ENCODE peak calls at places on chromosomes 16 and 17, in five cellular contexts. Z, P, L, N and E are unnamed samples. For H3K27me3, the result is how much of the 10 kb centered on the place peaks cover.

GRCh38 chr16:12942861-12943260 is 41.5 kb downstream of the SHISA9 start:
- DNase-seq in Z (no peak), P (no peak), L (no peak), N (no peak), E (no peak)

GRCh38 chr17:75679706-75680201 is 12.6 kb downstream of the SAP30BP start:
- DNase-seq in Z (peak), P (no peak), L (peak), N (no peak), E (no peak)

GRCh38 chr16:8655184-8655717 is 19.2 kb upstream of the ABAT start:
- DNase-seq in Z (peak), P (no peak), L (no peak), N (no peak), E (no peak)

GRCh38 chr17:42667088-42667951 is 8.2 kb downstream of the TUBG2 start:
- DNase-seq in Z (peak), P (peak), L (peak), N (peak), E (no peak)

GRCh38 chr16:52035406-52035805 is 511.5 kb downstream of the TOX3 start:
- DNase-seq in Z (no peak), P (no peak), L (no peak), N (no peak), E (no peak)

GRCh38 chr17:44353656-44354331 is 8.7 kb downstream of the GRN start:
- DNase-seq in Z (no peak), P (no peak), L (no peak), N (no peak), E (no peak)

GRCh38 chr17:13561606-13562270 is 40.0 kb downstream of the HS3ST3A1 start:
- DNase-seq in Z (no peak), P (no peak), L (peak), N (no peak), E (no peak)

GRCh38 chr17:15335446-15335845 is 6.0 kb downstream of the TEKT3 start:
- DNase-seq in Z (no peak), P (no peak), L (no peak), N (no peak), E (no peak)

GRCh38 chr16:30983289-30983889 is 1.6 kb upstream of the HSD3B7 start:
- DNase-seq in Z (no peak), P (no peak), L (no peak), N (no peak), E (no peak)

GRCh38 chr17:8067806-8068205 is 19.7 kb downstream of the ALOX12B start:
- DNase-seq in Z (no peak), P (no peak), L (no peak), N (no peak), E (no peak)

GRCh38 chr16:75264531-75264998 is 13.1 kb upstream of the BCAR1 start:
- DNase-seq in Z (no peak), P (no peak), L (peak), N (no peak), E (peak)

GRCh38 chr17:5775098-5775497 is 190.8 kb upstream of the NLRP1 start:
- DNase-seq in Z (no peak), P (no peak), L (no peak), N (no peak), E (no peak)

GRCh38 chr16:69888005-69888560 is 63.1 kb upstream of the CLEC18A start:
- DNase-seq in Z (no peak), P (no peak), L (no peak), N (no peak), E (no peak)

GRCh38 chr16:71568541-71568940 is 8.4 kb downstream of the TAT start:
- DNase-seq in Z (no peak), P (no peak), L (no peak), N (no peak), E (no peak)

GRCh38 chr16:76345093-76345735 is 68.0 kb downstream of the CNTNAP4 start:
- DNase-seq in Z (no peak), P (no peak), L (no peak), N (peak), E (no peak)

GRCh38 chr16:65660390-65660789 is 538.5 kb upstream of the CDH11 start:
- DNase-seq in Z (peak), P (peak), L (no peak), N (no peak), E (no peak)

GRCh38 chr16:80150978-80151705 is 389.7 kb upstream of the DYNLRB2 start:
- DNase-seq in Z (no peak), P (no peak), L (no peak), N (no peak), E (no peak)

GRCh38 chr17:81307636-81308035 is 12.5 kb upstream of the SLC38A10 start:
- DNase-seq in Z (no peak), P (no peak), L (no peak), N (no peak), E (no peak)

GRCh38 chr16:85697441-85697840 is 8.7 kb upstream of the GINS2 start:
- DNase-seq in Z (no peak), P (no peak), L (no peak), N (no peak), E (no peak)

GRCh38 chr16:29900102-29900887 is at the start of gene ASPHD1:
- DNase-seq in Z (peak), P (peak), L (peak), N (peak), E (peak)

GRCh38 chr17:34254651-34255380 is at the start of gene CCL2:
- DNase-seq in Z (no peak), P (no peak), L (peak), N (peak), E (no peak)

GRCh38 chr17:62715882-62716390 is 88.5 kb downstream of the MRC2 start:
- DNase-seq in Z (no peak), P (no peak), L (no peak), N (no peak), E (no peak)

GRCh38 chr17:81865733-81866439 is 5.3 kb downstream of the ARHGDIA start:
- DNase-seq in Z (peak), P (peak), L (no peak), N (no peak), E (peak)

GRCh38 chr17:59451706-59452105 is 113.7 kb upstream of the DHX40 start:
- DNase-seq in Z (peak), P (no peak), L (no peak), N (no peak), E (no peak)

GRCh38 chr16:85819245-85819644 is 19.8 kb downstream of the COX4I1 start:
- DNase-seq in Z (peak), P (no peak), L (peak), N (peak), E (peak)

GRCh38 chr17:2023692-2024571 is 1.2 kb downstream of the RTN4RL1 start:
- DNase-seq in Z (peak), P (no peak), L (peak), N (peak), E (peak)

GRCh38 chr16:35751191-35751941 is 2292.0 kb downstream of the TP53TG3F start:
- DNase-seq in Z (no peak), P (no peak), L (no peak), N (no peak), E (no peak)

GRCh38 chr17:48441231-48441711 is 11.3 kb upstream of the SKAP1 start:
- DNase-seq in Z (no peak), P (no peak), L (no peak), N (no peak), E (no peak)

GRCh38 chr17:29107084-29107483 is 64.1 kb downstream of the PIPOX start:
- DNase-seq in Z (no peak), P (no peak), L (no peak), N (no peak), E (peak)

GRCh38 chr16:62249069-62249468 is 212.8 kb upstream of the CDH8 start:
- DNase-seq in Z (no peak), P (no peak), L (no peak), N (no peak), E (no peak)

GRCh38 chr17:21033350-21033749 is 9.5 kb downstream of the USP22 start:
- DNase-seq in Z (no peak), P (no peak), L (no peak), N (no peak), E (no peak)

GRCh38 chr16:50251375-50252081 is 14.8 kb upstream of the ADCY7 start:
- DNase-seq in Z (peak), P (no peak), L (no peak), N (no peak), E (no peak)

GRCh38 chr16:85508993-85509392 is 104.1 kb upstream of the GSE1 start:
- DNase-seq in Z (no peak), P (no peak), L (no peak), N (no peak), E (no peak)

DNA sequence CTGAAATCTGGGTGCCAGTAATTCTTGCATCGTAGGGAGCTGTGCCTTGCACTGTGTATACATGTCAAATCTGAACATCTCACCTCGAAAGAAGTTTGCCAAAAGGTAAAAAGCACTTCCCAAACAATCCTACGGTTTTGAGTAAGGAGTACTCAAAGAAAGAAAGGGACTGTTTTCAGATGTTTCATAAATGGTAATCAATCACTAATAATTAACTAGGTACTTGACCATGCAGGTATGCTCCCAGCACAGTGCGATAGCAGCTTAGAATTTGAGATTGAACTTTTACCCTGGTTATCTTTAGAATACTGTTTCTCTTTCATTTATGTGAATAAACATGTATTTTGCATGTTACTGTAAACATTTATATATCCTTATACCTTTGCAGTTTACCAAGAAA is 39.0 kb downstream of the PRKCA start:
- DNase-seq in Z (no peak), P (no peak), L (no peak), N (no peak), E (no peak)
- H3K27me3 ChIP-seq in Z (under half), P (under half), L (under half), N (under half), E (under half)

GRCh38 chr16:87842209-87842869 is 27.0 kb downstream of the SLC7A5 start:
- DNase-seq in Z (no peak), P (no peak), L (no peak), N (no peak), E (no peak)

GRCh38 chr16:87838643-87839541 is 30.4 kb downstream of the SLC7A5 start:
- DNase-seq in Z (no peak), P (no peak), L (no peak), N (no peak), E (no peak)

GRCh38 chr16:87839542-87840461 is 29.5 kb downstream of the SLC7A5 start:
- DNase-seq in Z (no peak), P (no peak), L (no peak), N (no peak), E (no peak)

GRCh38 chr16:87841608-87842208 is 27.6 kb downstream of the SLC7A5 start:
- DNase-seq in Z (no peak), P (no peak), L (no peak), N (no peak), E (no peak)

DNA sequence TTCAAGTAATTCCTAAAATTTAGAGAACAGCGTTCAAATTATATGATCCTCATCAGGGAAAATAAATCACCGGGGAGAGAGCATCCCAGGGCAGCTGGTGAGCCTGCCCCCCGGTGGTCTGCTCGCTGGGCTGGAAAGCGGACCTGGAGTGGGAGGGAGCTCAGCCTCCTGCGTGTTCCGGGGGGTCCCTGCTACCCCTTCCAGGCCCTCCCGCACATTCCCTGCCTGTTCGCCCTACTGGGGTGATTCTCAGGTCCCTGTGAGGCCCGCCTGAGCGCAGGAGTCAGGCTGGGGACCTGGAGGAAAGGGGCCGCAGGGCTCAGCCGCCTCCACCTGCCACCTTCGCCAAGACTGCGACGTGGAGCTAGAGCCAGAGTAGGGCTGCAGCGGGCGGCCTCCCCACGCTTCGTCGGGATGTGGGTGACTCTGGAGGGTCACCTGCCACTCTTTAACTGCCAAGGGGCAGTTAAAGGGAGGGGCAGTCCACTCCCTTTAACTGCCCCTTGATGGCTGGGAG is 28.8 kb downstream of the SLC7A5 start:
- DNase-seq in Z (no peak), P (no peak), L (no peak), N (no peak), E (no peak)
- H3K27me3 ChIP-seq in Z (under half), P (under half), L (under half), N (under half), E (under half)

GRCh38 chr17:3814361-3814760 is 13.4 kb upstream of the ITGAE start:
- DNase-seq in Z (no peak), P (no peak), L (no peak), N (no peak), E (no peak)
- H3K27me3 ChIP-seq in Z (under half), P (under half), L (under half), N (under half), E (under half)

GRCh38 chr17:53912117-53912516 is 89.4 kb downstream of the KIF2B start:
- DNase-seq in Z (no peak), P (no peak), L (no peak), N (no peak), E (no peak)

DNA sequence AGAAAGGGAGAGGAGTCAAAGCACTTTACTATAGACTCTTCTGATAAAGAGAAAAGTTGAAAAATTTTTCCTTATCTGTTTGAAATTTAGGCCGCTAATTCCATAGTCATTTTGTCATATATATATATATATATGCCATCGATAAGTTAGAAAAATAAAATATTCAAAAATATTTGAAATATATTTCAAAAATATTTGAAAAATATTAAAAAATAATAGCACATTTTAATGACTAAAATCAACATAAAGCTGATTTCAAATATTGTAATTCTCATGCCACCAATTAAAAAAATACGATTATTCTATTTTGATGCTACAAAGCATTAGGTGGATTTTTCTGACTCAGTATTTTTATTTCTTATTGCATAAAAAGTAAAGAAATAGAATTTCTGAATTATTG is 87.1 kb downstream of the KIF2B start:
- DNase-seq in Z (no peak), P (no peak), L (no peak), N (no peak), E (no peak)
- H3K27me3 ChIP-seq in Z (under half), P (under half), L (under half), N (under half), E (under half)

GRCh38 chr16:57898961-57899360 is 72.0 kb downstream of the CNGB1 start:
- DNase-seq in Z (no peak), P (no peak), L (no peak), N (no peak), E (no peak)
- H3K27me3 ChIP-seq in Z (under half), P (under half), L (under half), N (under half), E (under half)

GRCh38 chr17:66837226-66837625 is 2.3 kb downstream of the CACNG5 start:
- DNase-seq in Z (no peak), P (no peak), L (no peak), N (no peak), E (no peak)
- H3K27me3 ChIP-seq in Z (under half), P (under half), L (under half), N (under half), E (under half)